ENCODE peak calls at places on chromosomes 13 and 19, in seven cellular contexts. G is thoracic aorta, K is pancreas, H is heart left ventricle, R is AG10803, Y is ovary, C is psoas muscle. N is an unnamed sample.

GRCh38 chr13:87570669-87571068 is 100.5 kb upstream of the SLITRK5 start:
- DNase-seq in G (no peak), R (no peak), K (no peak), H (no peak), C (no peak), Y (no peak), N (no peak)

GRCh38 chr13:38191016-38191415 is 158.6 kb upstream of the UFM1 start:
- DNase-seq in H (no peak), K (no peak), Y (no peak), G (no peak), C (no peak), R (no peak), N (no peak)

GRCh38 chr19:35468637-35469036 is 20.6 kb downstream of the FFAR2 start:
- DNase-seq in K (peak), C (no peak), G (no peak), R (peak), H (peak), Y (peak), N (peak)

GRCh38 chr13:20332361-20333096 is 100.4 kb upstream of the GJB6 start:
- DNase-seq in H (no peak), Y (no peak), R (peak), G (no peak), C (no peak), K (no peak), N (no peak)

GRCh38 chr13:90732049-90732448 is 615.4 kb upstream of the MIR17HG start:
- DNase-seq in G (no peak), Y (no peak), H (no peak), K (no peak), C (no peak), R (no peak), N (no peak)

GRCh38 chr13:32932376-32932775 is 83.8 kb upstream of the KL start:
- DNase-seq in C (no peak), Y (no peak), G (no peak), H (no peak), R (no peak), K (no peak), N (no peak)

GRCh38 chr13:74062933-74063332 is 71.3 kb downstream of the KLF12 start:
- DNase-seq in Y (peak), C (peak), K (no peak), H (peak), R (peak), G (peak), N (no peak)

GRCh38 chr13:40440990-40441820 is 225.2 kb downstream of the FOXO1 start:
- DNase-seq in G (peak), H (peak), C (peak), Y (peak), K (peak), R (peak), N (no peak)

GRCh38 chr13:75135325-75135825 is 346.6 kb downstream of the TBC1D4 start:
- DNase-seq in K (no peak), R (peak), C (no peak), H (no peak), G (no peak), Y (no peak), N (peak)

GRCh38 chr13:21061077-21061945 is at the start of gene LATS2:
- DNase-seq in C (peak), R (peak), H (peak), K (peak), Y (peak), G (peak), N (peak)

GRCh38 chr13:27659466-27659865 is 37.8 kb downstream of the POLR1D start:
- DNase-seq in K (no peak), G (no peak), Y (no peak), R (no peak), C (no peak), H (no peak), N (no peak)

GRCh38 chr13:48158915-48159314 is 64.0 kb upstream of the MED4 start:
- DNase-seq in R (no peak), H (no peak), G (no peak), K (no peak), C (no peak), Y (no peak), N (no peak)

GRCh38 chr19:40674291-40674690 is 16.2 kb downstream of the NUMBL start:
- DNase-seq in R (no peak), K (no peak), H (no peak), Y (no peak), C (no peak), G (no peak), N (no peak)

GRCh38 chr13:46389457-46389856 is 2.4 kb upstream of the RUBCNL start:
- DNase-seq in H (no peak), C (no peak), R (no peak), Y (no peak), G (no peak), K (no peak), N (no peak)

GRCh38 chr13:64274481-64275217 is 2859.0 kb upstream of the PCDH20 start:
- DNase-seq in G (no peak), H (no peak), R (no peak), K (no peak), C (no peak), Y (no peak), N (no peak)

GRCh38 chr19:48381178-48381950 is 10.0 kb downstream of the KDELR1 start:
- DNase-seq in R (no peak), C (no peak), Y (no peak), G (no peak), K (no peak), H (no peak), N (no peak)

GRCh38 chr19:3527250-3527910 is 11.6 kb upstream of the TEKTIP1 start:
- DNase-seq in Y (no peak), G (no peak), C (no peak), K (no peak), H (no peak), R (no peak), N (no peak)

GRCh38 chr13:111939285-111940278 is 127.4 kb upstream of the SOX1 start:
- DNase-seq in R (no peak), H (no peak), C (no peak), K (no peak), G (no peak), Y (no peak), N (no peak)

GRCh38 chr13:111937763-111938375 is 129.1 kb upstream of the SOX1 start:
- DNase-seq in G (no peak), K (no peak), Y (no peak), C (no peak), H (no peak), R (no peak), N (no peak)

GRCh38 chr13:111940892-111941291 is 126.1 kb upstream of the SOX1 start:
- DNase-seq in G (no peak), C (no peak), H (no peak), K (no peak), R (no peak), Y (no peak), N (no peak)

GRCh38 chr13:111938743-111939142 is 128.2 kb upstream of the SOX1 start:
- DNase-seq in H (no peak), G (no peak), R (no peak), K (no peak), C (no peak), Y (no peak), N (no peak)

DNA sequence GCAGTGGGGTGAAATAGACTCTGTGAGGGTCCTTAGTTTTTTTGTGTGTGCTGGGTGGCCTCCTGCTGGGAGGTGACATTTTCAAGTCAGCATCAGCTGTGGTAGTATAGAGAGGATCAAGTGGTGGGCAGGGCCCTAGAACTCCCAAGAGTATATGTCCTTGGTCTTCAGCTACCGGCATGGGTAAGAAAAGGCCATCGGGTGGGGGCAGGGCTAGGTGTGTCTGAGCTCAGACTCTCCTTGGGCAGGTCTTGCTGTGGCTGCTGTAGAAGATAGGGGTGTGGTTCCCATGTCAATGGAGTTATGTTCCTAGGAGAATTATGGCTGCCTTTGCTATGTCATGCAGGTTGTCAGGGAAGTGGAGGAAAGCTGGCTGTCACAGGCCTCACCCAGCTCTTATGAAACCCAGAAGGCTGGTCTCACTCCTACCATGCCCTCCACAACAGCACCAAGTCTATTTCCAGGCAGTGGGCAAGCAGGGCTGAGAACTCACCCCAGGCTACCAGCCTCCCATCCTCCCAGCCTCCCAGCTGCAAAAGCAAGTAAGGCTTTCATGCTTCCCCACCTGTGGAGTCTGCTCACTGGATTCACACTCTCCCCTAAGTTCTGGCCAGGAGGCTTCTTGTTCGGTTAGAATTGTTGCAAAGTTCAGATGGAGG is 130.6 kb upstream of the SOX1 start:
- DNase-seq in H (no peak), K (no peak), C (no peak), G (no peak), R (no peak), Y (no peak), N (no peak)
- TF ChIP-seq CTCF in H (no peak), K (no peak), C (no peak), G (no peak), R (no peak), Y (no peak), N (no peak)

GRCh38 chr19:9622531-9622930 is 1.5 kb upstream of the ZNF561 start:
- DNase-seq in K (no peak), Y (no peak), C (no peak), H (no peak), G (no peak), R (peak), N (no peak)
- H3K4me3 ChIP-seq in K (no peak), Y (no peak), C (no peak), H (no peak), G (peak), R (no peak), N (peak)

DNA sequence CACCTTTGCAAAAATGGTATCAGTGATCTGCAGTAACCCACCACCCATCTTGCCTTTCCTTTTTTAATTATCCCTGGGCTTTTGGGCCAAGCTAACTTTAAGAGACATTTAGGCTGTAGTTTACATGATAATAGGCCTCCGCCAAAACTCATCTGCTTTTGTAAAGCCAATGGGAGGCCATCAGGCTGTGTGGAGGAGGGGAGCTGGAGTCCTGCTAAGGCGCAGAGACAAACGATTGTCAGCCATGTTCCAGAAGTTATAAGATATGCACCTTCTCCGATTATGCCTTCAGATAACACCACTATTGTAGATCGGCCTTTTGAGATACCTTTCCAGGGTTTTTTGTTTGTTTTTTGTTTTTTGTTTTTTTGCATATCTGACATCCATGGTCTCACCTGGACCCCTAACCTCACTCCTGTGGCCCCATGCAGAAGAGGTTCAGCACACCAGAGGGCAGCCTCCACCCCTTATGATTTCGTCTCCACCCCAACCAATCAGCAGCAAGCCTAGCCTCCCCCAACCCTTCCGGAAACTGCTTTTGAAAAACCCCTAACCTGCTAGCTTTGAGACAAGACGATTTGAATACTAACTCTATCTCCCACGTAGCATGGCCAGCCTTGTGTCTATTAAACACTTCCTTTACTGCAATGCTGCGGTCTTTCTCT is 113.9 kb upstream of the UBL3 start:
- DNase-seq in R (no peak), Y (no peak), H (no peak), G (no peak), C (no peak), K (no peak), N (no peak)
- TF ChIP-seq CTCF in R (no peak), Y (no peak), H (no peak), G (no peak), C (no peak), K (no peak), N (no peak)

DNA sequence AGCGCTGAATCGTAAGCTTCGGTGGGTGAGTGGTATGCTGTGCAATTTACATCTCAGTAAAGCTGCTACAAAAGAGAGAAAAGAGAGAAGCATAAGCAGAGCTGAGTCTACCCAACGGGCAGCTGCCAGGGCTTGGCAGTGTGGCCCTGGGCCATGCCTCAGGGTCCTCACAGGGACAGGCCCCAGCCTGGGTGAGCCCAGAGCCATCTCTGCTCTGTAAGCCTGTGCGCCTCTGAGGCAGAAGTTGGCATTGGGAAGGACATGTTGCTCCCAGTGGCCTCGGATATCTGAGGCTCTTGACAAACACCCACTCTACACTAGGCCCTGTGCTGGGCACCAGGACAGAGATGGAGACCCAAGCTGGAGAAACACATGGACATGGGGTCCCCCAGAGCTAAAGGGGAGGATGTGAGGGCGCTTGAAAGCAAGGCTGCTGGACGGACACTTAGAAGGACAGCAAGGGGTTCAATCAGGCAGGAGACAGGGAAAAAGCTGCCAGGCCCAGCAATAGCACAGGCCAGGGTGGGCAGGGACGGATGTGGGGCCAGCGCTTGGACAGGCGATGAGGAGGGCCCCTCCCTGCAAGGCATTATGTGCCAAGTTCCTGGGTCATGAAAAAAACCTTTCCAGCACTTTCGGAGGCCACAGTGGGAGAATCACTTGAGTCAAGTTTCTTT is 14.7 kb downstream of the PPP6R1 start:
- DNase-seq in C (peak), G (no peak), H (peak), K (no peak), R (no peak), Y (no peak), N (no peak)
- H3K4me3 ChIP-seq in C (no peak), G (no peak), H (no peak), K (no peak), R (no peak), Y (no peak), N (no peak)

GRCh38 chr19:12137541-12137940 is 2.6 kb downstream of the ZNF20 start:
- DNase-seq in H (no peak), C (no peak), Y (no peak), K (no peak), G (no peak), R (no peak), N (no peak)
- TF ChIP-seq CTCF in H (peak), C (no peak), Y (no peak), K (no peak), G (no peak), R (no peak), N (no peak)

GRCh38 chr13:107209811-107210210 is 641.9 kb upstream of the ARGLU1 start:
- DNase-seq in C (no peak), K (no peak), G (no peak), Y (no peak), R (peak), H (no peak), N (no peak)

GRCh38 chr13:107216046-107216715 is 648.2 kb upstream of the ARGLU1 start:
- DNase-seq in R (no peak), H (no peak), Y (no peak), G (no peak), C (no peak), K (no peak), N (no peak)

GRCh38 chr13:107208889-107209288 is 641.0 kb upstream of the ARGLU1 start:
- DNase-seq in C (no peak), G (no peak), Y (no peak), K (no peak), R (no peak), H (no peak), N (no peak)

GRCh38 chr13:107210216-107211010 is 642.5 kb upstream of the ARGLU1 start:
- DNase-seq in R (peak), K (no peak), H (no peak), Y (no peak), G (no peak), C (no peak), N (no peak)

DNA sequence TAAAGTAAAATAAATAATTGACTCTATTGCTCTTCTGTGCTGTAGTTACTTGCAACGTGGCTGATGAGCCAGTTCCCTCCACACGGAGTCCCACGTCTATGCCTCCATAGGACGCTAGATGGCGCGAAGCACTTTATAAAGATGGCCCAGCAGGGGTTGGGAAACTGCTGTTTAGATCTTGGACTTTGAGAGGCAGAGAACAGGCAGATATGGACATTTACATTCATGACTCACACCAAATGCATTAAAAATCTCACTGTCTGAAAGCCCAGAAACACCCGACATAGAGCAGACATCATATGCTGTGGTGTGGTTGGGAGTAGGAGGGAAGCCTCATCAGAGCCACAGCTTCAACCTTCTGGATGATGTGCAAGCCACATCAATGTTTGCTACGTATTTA is 643.1 kb upstream of the ARGLU1 start:
- DNase-seq in R (peak), Y (peak), H (peak), K (peak), G (peak), C (peak), N (peak)
- H3K4me3 ChIP-seq in R (no peak), Y (no peak), H (no peak), K (no peak), G (peak), C (no peak), N (no peak)

GRCh38 chr19:38543807-38544568 is 73.8 kb downstream of the MAP4K1 start:
- DNase-seq in K (peak), H (peak), Y (peak), G (peak), R (peak), C (peak), N (peak)
- TF ChIP-seq CTCF in K (no peak), H (peak), Y (peak), G (peak), R (peak), C (peak), N (no peak)

GRCh38 chr19:43905897-43906296 is 29.2 kb downstream of the ZNF45 start:
- DNase-seq in C (no peak), R (no peak), K (no peak), G (no peak), Y (no peak), H (no peak), N (no peak)

GRCh38 chr19:43901395-43902390 is 33.4 kb downstream of the ZNF45 start:
- DNase-seq in K (peak), G (no peak), R (peak), C (peak), Y (peak), H (peak), N (peak)

GRCh38 chr19:43906774-43907173 is 28.3 kb downstream of the ZNF45 start:
- DNase-seq in G (no peak), H (no peak), R (no peak), Y (no peak), C (no peak), K (no peak), N (no peak)

GRCh38 chr19:43902399-43902798 is 32.7 kb downstream of the ZNF45 start:
- DNase-seq in C (no peak), K (no peak), G (no peak), R (no peak), Y (no peak), H (no peak), N (no peak)
- H3K4me3 ChIP-seq in C (peak), K (no peak), G (peak), R (no peak), Y (peak), H (peak), N (no peak)

GRCh38 chr13:110815471-110816204 is 99.2 kb downstream of the ANKRD10 start:
- DNase-seq in K (no peak), C (no peak), Y (no peak), R (no peak), H (no peak), G (no peak), N (no peak)

GRCh38 chr13:110812869-110813645 is 99.6 kb downstream of the ING1 start:
- DNase-seq in G (no peak), K (no peak), R (no peak), Y (no peak), H (no peak), C (no peak), N (no peak)

GRCh38 chr13:110811751-110812110 is 98.2 kb downstream of the ING1 start:
- DNase-seq in C (no peak), Y (no peak), R (no peak), K (no peak), G (no peak), H (no peak), N (no peak)

GRCh38 chr13:110812111-110812868 is 98.8 kb downstream of the ING1 start:
- DNase-seq in K (no peak), R (peak), Y (no peak), C (no peak), H (no peak), G (no peak), N (no peak)

GRCh38 chr13:110813646-110814624 is 100.4 kb downstream of the ING1 start:
- DNase-seq in Y (no peak), G (no peak), R (no peak), C (no peak), H (no peak), K (no peak), N (no peak)
- TF ChIP-seq CTCF in Y (no peak), G (no peak), R (no peak), C (no peak), H (no peak), K (no peak), N (no peak)